ENCODE peak calls at places on chromosome 17, in six cellular contexts. One of them, this sample, is unnamed.
A peak's percentile ranks its signal among the peaks of the same experiment; 100 is the strongest.

GRCh38 chr17:16593356-16594102 is 24.5 kb upstream of the ZNF287 start:
- DNase-seq in GM10248: no peak
- DNase-seq in brain microvascular endothelial cell: no peak
- DNase-seq in epithelial cell of esophagus: peak; percentile 64
- DNase-seq in WERI-Rb-1: no peak
- DNase-seq in neural crest cell: no peak
- DNase-seq in this sample: no peak

GRCh38 chr17:37564252-37564651 is 45.0 kb downstream of the SYNRG start:
- DNase-seq in WERI-Rb-1: no peak
- DNase-seq in brain microvascular endothelial cell: no peak
- DNase-seq in neural crest cell: no peak
- DNase-seq in epithelial cell of esophagus: no peak
- DNase-seq in GM10248: no peak
- DNase-seq in this sample: no peak

GRCh38 chr17:8118769-8119574 is 658 bp upstream of the ALOXE3 start:
- DNase-seq in neural crest cell: peak; percentile 81
- DNase-seq in WERI-Rb-1: peak; percentile 91
- DNase-seq in brain microvascular endothelial cell: peak; percentile 85
- DNase-seq in GM10248: peak; percentile 87
- DNase-seq in epithelial cell of esophagus: peak; percentile 79
- DNase-seq in this sample: peak; percentile 89

GRCh38 chr17:77591231-77591785 is 367.2 kb upstream of the TNRC6C start:
- DNase-seq in epithelial cell of esophagus: peak; percentile 69
- DNase-seq in GM10248: no peak
- DNase-seq in brain microvascular endothelial cell: no peak
- DNase-seq in neural crest cell: no peak
- DNase-seq in WERI-Rb-1: no peak
- DNase-seq in this sample: no peak

GRCh38 chr17:16491703-16492612 is at the start of gene LRRC75A:
- DNase-seq in epithelial cell of esophagus: peak; percentile 41
- DNase-seq in neural crest cell: peak; percentile 63
- DNase-seq in WERI-Rb-1: peak; percentile 53
- DNase-seq in brain microvascular endothelial cell: no peak
- DNase-seq in GM10248: peak; percentile 83
- DNase-seq in this sample: peak; percentile 76

GRCh38 chr17:75813081-75814020 is 28.7 kb downstream of the UNK start:
- DNase-seq in GM10248: no peak
- DNase-seq in neural crest cell: no peak
- DNase-seq in brain microvascular endothelial cell: no peak
- DNase-seq in WERI-Rb-1: no peak
- DNase-seq in epithelial cell of esophagus: no peak
- DNase-seq in this sample: no peak

GRCh38 chr17:58455491-58455890 is 32.7 kb downstream of the HSF5 start:
- DNase-seq in epithelial cell of esophagus: no peak
- DNase-seq in GM10248: no peak
- DNase-seq in neural crest cell: no peak
- DNase-seq in WERI-Rb-1: no peak
- DNase-seq in brain microvascular endothelial cell: no peak
- DNase-seq in this sample: no peak

GRCh38 chr17:19021622-19022083 is 17.1 kb upstream of the FAM83G start:
- DNase-seq in epithelial cell of esophagus: no peak
- DNase-seq in GM10248: no peak
- DNase-seq in brain microvascular endothelial cell: no peak
- DNase-seq in neural crest cell: no peak
- DNase-seq in WERI-Rb-1: peak; percentile 34
- DNase-seq in this sample: no peak

GRCh38 chr17:61000911-61001310 is 323.3 kb downstream of the BCAS3 start:
- DNase-seq in epithelial cell of esophagus: peak; percentile 2
- DNase-seq in brain microvascular endothelial cell: peak; percentile 44
- DNase-seq in WERI-Rb-1: no peak
- DNase-seq in neural crest cell: no peak
- DNase-seq in GM10248: no peak
- DNase-seq in this sample: no peak

GRCh38 chr17:21419299-21420239 is 43.4 kb downstream of the KCNJ12 start:
- DNase-seq in GM10248: no peak
- DNase-seq in epithelial cell of esophagus: no peak
- DNase-seq in brain microvascular endothelial cell: no peak
- DNase-seq in neural crest cell: no peak
- DNase-seq in WERI-Rb-1: no peak
- DNase-seq in this sample: peak; percentile 52

GRCh38 chr17:65696739-65697394 is 135.4 kb upstream of the AXIN2 start:
- DNase-seq in epithelial cell of esophagus: no peak
- DNase-seq in GM10248: no peak
- DNase-seq in WERI-Rb-1: no peak
- DNase-seq in neural crest cell: no peak
- DNase-seq in brain microvascular endothelial cell: peak; percentile 61
- DNase-seq in this sample: no peak

GRCh38 chr17:2695961-2696760 is 15.4 kb downstream of the CLUH start:
- DNase-seq in brain microvascular endothelial cell: no peak
- DNase-seq in neural crest cell: no peak
- DNase-seq in epithelial cell of esophagus: no peak
- DNase-seq in WERI-Rb-1: no peak
- DNase-seq in GM10248: no peak
- DNase-seq in this sample: peak; percentile 20

GRCh38 chr17:27471321-27472269 is 15.3 kb downstream of the KSR1 start:
- DNase-seq in epithelial cell of esophagus: peak; percentile 98
- DNase-seq in WERI-Rb-1: no peak
- DNase-seq in GM10248: peak; percentile 63
- DNase-seq in neural crest cell: no peak
- DNase-seq in brain microvascular endothelial cell: peak; percentile 33
- DNase-seq in this sample: no peak

GRCh38 chr17:36008998-36009665 is 7.8 kb upstream of the CCL15 start:
- DNase-seq in WERI-Rb-1: no peak
- DNase-seq in brain microvascular endothelial cell: peak; percentile 6
- DNase-seq in GM10248: no peak
- DNase-seq in epithelial cell of esophagus: peak; percentile 39
- DNase-seq in neural crest cell: no peak
- DNase-seq in this sample: no peak

GRCh38 chr17:71914812-71915211 is 206.0 kb upstream of the SOX9 start:
- DNase-seq in WERI-Rb-1: no peak
- DNase-seq in epithelial cell of esophagus: no peak
- DNase-seq in brain microvascular endothelial cell: no peak
- DNase-seq in neural crest cell: no peak
- DNase-seq in GM10248: no peak
- DNase-seq in this sample: no peak

GRCh38 chr17:67489273-67489672 is 112.2 kb downstream of the PITPNC1 start:
- DNase-seq in GM10248: no peak
- DNase-seq in WERI-Rb-1: no peak
- DNase-seq in brain microvascular endothelial cell: no peak
- DNase-seq in neural crest cell: no peak
- DNase-seq in epithelial cell of esophagus: no peak
- DNase-seq in this sample: no peak

GRCh38 chr17:8466466-8466865 is 30.8 kb downstream of the NDEL1 start:
- DNase-seq in brain microvascular endothelial cell: no peak
- DNase-seq in WERI-Rb-1: no peak
- DNase-seq in GM10248: no peak
- DNase-seq in epithelial cell of esophagus: no peak
- DNase-seq in neural crest cell: no peak
- DNase-seq in this sample: peak; percentile 44

GRCh38 chr17:2830678-2831077 is 34.4 kb downstream of the RAP1GAP2 start:
- DNase-seq in neural crest cell: no peak
- DNase-seq in GM10248: no peak
- DNase-seq in epithelial cell of esophagus: no peak
- DNase-seq in brain microvascular endothelial cell: no peak
- DNase-seq in WERI-Rb-1: no peak
- DNase-seq in this sample: no peak

GRCh38 chr17:75267146-75267402 is 4.0 kb downstream of the MIF4GD start:
- DNase-seq in neural crest cell: no peak
- DNase-seq in epithelial cell of esophagus: no peak
- DNase-seq in WERI-Rb-1: no peak
- DNase-seq in GM10248: no peak
- DNase-seq in brain microvascular endothelial cell: no peak
- DNase-seq in this sample: no peak

GRCh38 chr17:57911834-57912673 is 43.2 kb downstream of the CUEDC1 start:
- DNase-seq in WERI-Rb-1: peak; percentile 96
- DNase-seq in brain microvascular endothelial cell: no peak
- DNase-seq in neural crest cell: no peak
- DNase-seq in epithelial cell of esophagus: peak; percentile 46
- DNase-seq in GM10248: no peak
- DNase-seq in this sample: no peak

GRCh38 chr17:77394540-77395295 is 253.9 kb downstream of the SEC14L1 start:
- DNase-seq in brain microvascular endothelial cell: no peak
- DNase-seq in WERI-Rb-1: no peak
- DNase-seq in epithelial cell of esophagus: no peak
- DNase-seq in neural crest cell: peak; percentile 34
- DNase-seq in GM10248: no peak
- DNase-seq in this sample: no peak

GRCh38 chr17:82402865-82403264 is 15.3 kb upstream of the HEXD start:
- DNase-seq in neural crest cell: no peak
- DNase-seq in WERI-Rb-1: no peak
- DNase-seq in GM10248: peak; percentile 83
- DNase-seq in epithelial cell of esophagus: no peak
- DNase-seq in brain microvascular endothelial cell: no peak
- DNase-seq in this sample: no peak

GRCh38 chr17:56309897-56310296 is 156.6 kb downstream of the ANKFN1 start:
- DNase-seq in brain microvascular endothelial cell: no peak
- DNase-seq in WERI-Rb-1: no peak
- DNase-seq in neural crest cell: no peak
- DNase-seq in epithelial cell of esophagus: no peak
- DNase-seq in GM10248: no peak
- DNase-seq in this sample: no peak

GRCh38 chr17:67566656-67567055 is 151.1 kb upstream of the NOL11 start:
- DNase-seq in brain microvascular endothelial cell: no peak
- DNase-seq in epithelial cell of esophagus: peak; percentile 63
- DNase-seq in GM10248: no peak
- DNase-seq in WERI-Rb-1: no peak
- DNase-seq in neural crest cell: no peak
- DNase-seq in this sample: no peak

DNA sequence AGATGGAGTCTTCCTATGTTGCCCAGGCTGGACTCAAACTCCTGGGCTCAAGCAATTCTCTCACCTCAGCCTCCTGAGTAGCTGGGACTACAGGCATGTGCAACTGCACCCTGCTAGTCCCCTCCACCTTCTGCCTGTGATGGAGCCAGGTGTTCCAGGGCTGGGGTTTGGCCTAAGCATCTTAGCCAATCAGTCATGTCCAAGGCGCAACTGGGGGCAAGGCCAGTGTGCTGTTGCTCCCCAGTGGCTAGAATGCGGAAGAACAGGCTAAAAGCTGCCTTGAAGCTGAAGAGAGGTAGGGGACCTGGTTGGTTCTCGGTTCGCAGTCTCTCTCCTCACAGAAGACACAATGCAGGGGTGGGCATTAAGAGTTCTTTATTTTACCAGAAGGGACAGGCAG is 18.6 kb downstream of the FLOT2 start:
- DNase-seq in WERI-Rb-1: peak; percentile 80
- DNase-seq in brain microvascular endothelial cell: peak; percentile 38
- DNase-seq in epithelial cell of esophagus: peak; percentile 74
- DNase-seq in GM10248: peak; percentile 70
- DNase-seq in neural crest cell: no peak
- DNase-seq in this sample: no peak
- TF ChIP-seq CTCF in WERI-Rb-1: peak; percentile 93
- TF ChIP-seq CTCF in brain microvascular endothelial cell: peak; percentile 76
- TF ChIP-seq CTCF in epithelial cell of esophagus: peak; percentile 67
- TF ChIP-seq CTCF in GM10248: peak; percentile 56
- TF ChIP-seq CTCF in neural crest cell: peak; percentile 57
- TF ChIP-seq CTCF in this sample: no peak

DNA sequence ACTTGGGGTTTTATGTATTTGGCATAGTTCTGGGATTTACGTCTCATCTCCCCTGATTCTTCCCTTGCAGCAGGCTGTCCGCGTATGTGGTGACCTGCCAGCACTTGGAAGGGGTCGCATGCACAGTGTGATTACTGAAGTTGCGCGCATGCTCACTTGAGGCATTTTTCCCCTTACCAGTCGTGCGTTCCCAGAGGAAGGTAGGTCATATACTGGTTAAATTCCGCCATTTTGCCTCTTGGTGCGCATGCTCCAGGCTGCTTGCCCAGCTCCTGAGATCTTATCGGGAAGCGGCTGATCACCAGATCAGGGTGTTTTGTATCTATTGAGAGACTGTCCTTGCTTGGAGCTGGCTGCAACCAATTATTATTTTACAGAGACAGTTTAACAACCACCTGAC is 56.5 kb upstream of the TEX2 start:
- DNase-seq in WERI-Rb-1: no peak
- DNase-seq in neural crest cell: no peak
- DNase-seq in GM10248: no peak
- DNase-seq in epithelial cell of esophagus: no peak
- DNase-seq in brain microvascular endothelial cell: no peak
- DNase-seq in this sample: no peak
- TF ChIP-seq CTCF in WERI-Rb-1: no peak
- TF ChIP-seq CTCF in neural crest cell: no peak
- TF ChIP-seq CTCF in GM10248: no peak
- TF ChIP-seq CTCF in epithelial cell of esophagus: no peak
- TF ChIP-seq CTCF in brain microvascular endothelial cell: no peak
- TF ChIP-seq CTCF in this sample: no peak

GRCh38 chr17:48561894-48562810 is 16.0 kb downstream of the HOXB4 start:
- DNase-seq in brain microvascular endothelial cell: no peak
- DNase-seq in neural crest cell: no peak
- DNase-seq in WERI-Rb-1: peak; percentile 51
- DNase-seq in epithelial cell of esophagus: no peak
- DNase-seq in GM10248: no peak
- DNase-seq in this sample: no peak
- TF ChIP-seq CTCF in brain microvascular endothelial cell: peak; percentile 65
- TF ChIP-seq CTCF in neural crest cell: peak; percentile 47
- TF ChIP-seq CTCF in WERI-Rb-1: peak; percentile 46
- TF ChIP-seq CTCF in epithelial cell of esophagus: no peak
- TF ChIP-seq CTCF in GM10248: no peak
- TF ChIP-seq CTCF in this sample: peak; percentile 16

GRCh38 chr17:15447928-15448579 is 19.4 kb downstream of the CDRT4 start:
- DNase-seq in neural crest cell: no peak
- DNase-seq in GM10248: no peak
- DNase-seq in epithelial cell of esophagus: peak; percentile 8
- DNase-seq in WERI-Rb-1: no peak
- DNase-seq in brain microvascular endothelial cell: no peak
- DNase-seq in this sample: no peak

GRCh38 chr17:15448580-15448956 is 18.9 kb downstream of the CDRT4 start:
- DNase-seq in WERI-Rb-1: no peak
- DNase-seq in brain microvascular endothelial cell: no peak
- DNase-seq in GM10248: no peak
- DNase-seq in epithelial cell of esophagus: no peak
- DNase-seq in neural crest cell: no peak
- DNase-seq in this sample: no peak

GRCh38 chr17:15442316-15443185 is 24.9 kb downstream of the CDRT4 start:
- DNase-seq in brain microvascular endothelial cell: no peak
- DNase-seq in WERI-Rb-1: no peak
- DNase-seq in GM10248: no peak
- DNase-seq in neural crest cell: peak; percentile 16
- DNase-seq in epithelial cell of esophagus: no peak
- DNase-seq in this sample: no peak

GRCh38 chr17:15444805-15445204 is 22.6 kb downstream of the CDRT4 start:
- DNase-seq in epithelial cell of esophagus: no peak
- DNase-seq in neural crest cell: no peak
- DNase-seq in WERI-Rb-1: no peak
- DNase-seq in GM10248: no peak
- DNase-seq in brain microvascular endothelial cell: no peak
- DNase-seq in this sample: no peak

DNA sequence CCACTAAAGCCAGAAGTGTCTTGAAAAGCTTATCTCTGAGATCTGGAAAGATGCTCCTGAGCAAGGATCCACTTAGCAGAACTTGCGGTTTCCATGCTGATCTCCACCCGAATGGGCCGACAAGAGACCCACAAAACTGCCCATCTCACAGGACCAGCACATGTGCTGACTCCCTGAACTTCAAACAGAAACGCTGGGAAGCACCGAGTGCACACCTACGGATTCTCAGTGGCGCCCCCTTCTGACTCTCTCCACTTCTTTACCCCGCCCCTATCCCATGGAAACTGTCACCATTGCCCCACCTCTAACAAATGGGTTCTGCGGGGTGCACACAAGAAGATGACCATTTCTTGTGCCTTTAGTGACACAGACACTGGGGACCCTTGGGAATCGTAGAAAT is 21.4 kb downstream of the CDRT4 start:
- DNase-seq in brain microvascular endothelial cell: no peak
- DNase-seq in WERI-Rb-1: no peak
- DNase-seq in epithelial cell of esophagus: no peak
- DNase-seq in GM10248: no peak
- DNase-seq in neural crest cell: no peak
- DNase-seq in this sample: no peak
- TF ChIP-seq CTCF in brain microvascular endothelial cell: peak; percentile 23
- TF ChIP-seq CTCF in WERI-Rb-1: peak; percentile 35
- TF ChIP-seq CTCF in epithelial cell of esophagus: no peak
- TF ChIP-seq CTCF in GM10248: no peak
- TF ChIP-seq CTCF in neural crest cell: no peak
- TF ChIP-seq CTCF in this sample: no peak

This sample was measured in glutamatergic neuron.